ENCODE peak calls at places on chromosomes 12 and 14, in six cellular contexts. E is Peyer's patch; N is pancreas; U is IMR-90; R is naive thymus-derived CD4-positive, alpha-beta T cell; D is neuronal stem cell. H is an unnamed sample. For H3K4me1 and H3K9me3, the result is how much of the 10 kb centered on the place peaks cover.

GRCh38 chr14:51554339-51554920 is 97.3 kb upstream of the FRMD6 start:
- DNase-seq in E (no peak), N (no peak), U (peak), R (no peak), D (no peak), H (no peak)

GRCh38 chr14:90846511-90846910 is 30.3 kb upstream of the TTC7B start:
- DNase-seq in E (no peak), N (no peak), U (peak), R (no peak), D (no peak), H (no peak)

GRCh38 chr12:3622732-3623690 is 129.9 kb downstream of the CRACR2A start:
- DNase-seq in E (no peak), N (no peak), U (no peak), R (no peak), D (no peak), H (no peak)

GRCh38 chr12:79329933-79330332 is 360.8 kb downstream of the PAWR start:
- DNase-seq in E (no peak), N (no peak), U (peak), R (no peak), D (no peak), H (no peak)

GRCh38 chr14:21894003-21894897 is 220.6 kb upstream of the OR4E1 start:
- DNase-seq in E (peak), N (no peak), U (no peak), R (peak), D (no peak), H (peak)

GRCh38 chr12:81758421-81759214 is 532 bp downstream of the PPFIA2 start:
- DNase-seq in E (no peak), N (peak), U (no peak), R (no peak), D (peak), H (peak)

GRCh38 chr12:63915105-63915830 is 70.8 kb downstream of the SRGAP1 start:
- DNase-seq in E (no peak), N (no peak), U (peak), R (no peak), D (no peak), H (peak)

GRCh38 chr14:36941783-36942521 is 230.5 kb downstream of the SLC25A21 start:
- DNase-seq in E (peak), N (peak), U (peak), R (no peak), D (peak), H (peak)

GRCh38 chr14:91348861-91349465 is 68.7 kb downstream of the CCDC88C start:
- DNase-seq in E (no peak), N (no peak), U (no peak), R (no peak), D (no peak), H (no peak)

GRCh38 chr12:76096079-76096651 is 11.7 kb upstream of the NAP1L1 start:
- DNase-seq in E (no peak), N (no peak), U (no peak), R (no peak), D (no peak), H (no peak)

GRCh38 chr12:76057316-76057715 is 25.7 kb upstream of the PHLDA1 start:
- DNase-seq in E (no peak), N (no peak), U (no peak), R (no peak), D (no peak), H (no peak)

DNA sequence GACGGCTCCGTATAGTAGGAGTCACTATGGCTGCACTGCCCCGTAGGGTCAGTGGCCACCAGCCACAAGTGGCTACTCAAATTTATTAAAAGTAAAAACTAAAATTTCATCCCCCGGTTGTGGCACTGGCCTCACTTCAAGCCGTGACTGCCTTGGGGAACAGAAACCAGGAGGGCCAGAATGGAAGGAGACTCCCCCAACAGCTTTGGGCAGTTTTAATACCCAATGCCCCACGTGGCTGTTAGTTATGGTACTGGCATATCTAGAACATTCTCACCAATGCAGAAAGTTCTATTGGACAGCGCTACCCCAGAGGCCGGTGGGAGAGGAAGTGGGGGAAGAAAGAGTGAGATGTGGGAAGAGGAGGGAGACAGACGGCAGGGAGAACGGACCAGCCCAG is 6.2 kb downstream of the NCOR2 start:
- DNase-seq in E (no peak), N (no peak), U (no peak), R (no peak), D (no peak), H (no peak)
- H3K4me1 ChIP-seq in E (under half), N (under half), U (under half), R (under half), D (under half), H (under half)

GRCh38 chr14:48456051-48456450 is 780.6 kb upstream of the MDGA2 start:
- DNase-seq in E (no peak), N (no peak), U (no peak), R (no peak), D (no peak), H (no peak)
- H3K9me3 ChIP-seq in E (under half), N (under half), U (under half), R (under half), D (under half), H (under half)

GRCh38 chr12:11837318-11837934 is 188.0 kb downstream of the ETV6 start:
- DNase-seq in E (no peak), N (no peak), U (no peak), R (no peak), D (no peak), H (no peak)
- H3K4me1 ChIP-seq in E (under half), N (under half), U (under half), R (under half), D (under half), H (under half)

GRCh38 chr12:34348064-34348463 is 325.8 kb downstream of the ALG10 start:
- DNase-seq in E (no peak), N (no peak), U (no peak), R (no peak), D (no peak), H (no peak)
- H3K9me3 ChIP-seq in E (half or more), N (under half), U (under half), R (under half), D (under half), H (under half)

DNA sequence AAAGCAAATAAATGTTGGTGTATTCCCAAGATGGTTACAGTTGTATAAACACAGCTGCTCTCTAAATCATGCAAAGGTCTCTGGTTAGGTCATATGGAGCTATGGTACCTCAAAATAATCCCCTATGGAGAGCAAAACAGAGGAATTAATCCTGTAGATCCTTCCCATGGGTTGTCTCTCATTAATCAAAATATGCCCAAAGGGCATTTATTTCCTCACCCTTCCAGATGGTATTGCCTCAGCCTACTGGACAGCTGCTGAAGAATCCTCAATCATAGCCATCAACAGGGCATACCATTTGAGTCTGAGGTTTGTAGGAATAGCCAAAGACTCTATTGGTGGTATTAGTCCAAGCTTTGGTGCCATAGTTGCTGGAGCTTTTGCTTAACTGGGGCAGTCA is 360.9 kb downstream of the RPL10L start:
- DNase-seq in E (no peak), N (no peak), U (no peak), R (no peak), D (no peak), H (no peak)
- H3K4me1 ChIP-seq in E (under half), N (under half), U (under half), R (under half), D (under half), H (under half)